ENCODE peak calls at places on chromosomes 5 and 9, in eight cellular contexts. W, Y, X, N, M, H, F and V are unnamed samples.

GRCh38 chr5:150021491-150022162 is 21.1 kb downstream of the HMGXB3 start:
- DNase-seq in W (no peak), Y (no peak), X (peak; percentile 66), N (peak; percentile 89), M (peak; percentile 85), H (peak; percentile 80), F (no peak), V (peak; percentile 90)

GRCh38 chr5:622359-622758 is 10.2 kb downstream of the CEP72 start:
- DNase-seq in W (no peak), Y (no peak), X (peak; percentile 36), N (no peak), M (no peak), H (no peak), F (no peak), V (no peak)

GRCh38 chr5:107377277-107377609 is 293.5 kb downstream of the EFNA5 start:
- DNase-seq in W (no peak), Y (no peak), X (no peak), N (no peak), M (no peak), H (no peak), F (no peak), V (no peak)

GRCh38 chr5:139962445-139962844 is 80.7 kb downstream of the NRG2 start:
- DNase-seq in W (no peak), Y (no peak), X (no peak), N (no peak), M (no peak), H (no peak), F (no peak), V (no peak)

GRCh38 chr9:111008148-111009075 is 29.9 kb downstream of the LPAR1 start:
- DNase-seq in W (no peak), Y (no peak), X (no peak), N (peak; percentile 30), M (no peak), H (no peak), F (no peak), V (no peak)

GRCh38 chr9:95003694-95004451 is 277.4 kb downstream of the AOPEP start:
- DNase-seq in W (no peak), Y (no peak), X (peak; percentile 59), N (peak; percentile 76), M (peak; percentile 61), H (peak; percentile 69), F (no peak), V (peak; percentile 61)

GRCh38 chr5:1730487-1730847 is 69.2 kb downstream of the MRPL36 start:
- DNase-seq in W (peak; percentile 7), Y (no peak), X (no peak), N (no peak), M (no peak), H (no peak), F (no peak), V (no peak)

GRCh38 chr9:27212191-27212590 is 84.8 kb downstream of the EQTN start:
- DNase-seq in W (no peak), Y (no peak), X (no peak), N (no peak), M (no peak), H (no peak), F (no peak), V (no peak)

GRCh38 chr5:16383544-16384057 is 82.0 kb downstream of the ZNF622 start:
- DNase-seq in W (no peak), Y (no peak), X (no peak), N (no peak), M (no peak), H (no peak), F (no peak), V (no peak)

GRCh38 chr9:76585487-76586459 is 126.8 kb downstream of the GCNT1 start:
- DNase-seq in W (no peak), Y (no peak), X (no peak), N (no peak), M (no peak), H (no peak), F (no peak), V (no peak)

GRCh38 chr5:38104497-38105230 is 153.7 kb upstream of the EGFLAM start:
- DNase-seq in W (no peak), Y (no peak), X (no peak), N (no peak), M (peak; percentile 35), H (no peak), F (no peak), V (peak; percentile 59)